ENCODE peak calls at places on chromosome 10, in ten cellular contexts. E, Q, L, S, A, Z, Y, H, X and R are unnamed samples.

GRCh38 chr10:6473430-6473829 is 106.6 kb downstream of the PRKCQ start:
- DNase-seq in X (no peak), E (no peak), L (no peak), Q (no peak), S (no peak), H (no peak), Y (peak; percentile 23), Z (no peak), A (no peak), R (no peak)

GRCh38 chr10:33330543-33331019 is 3.9 kb downstream of the NRP1 start:
- DNase-seq in Q (peak; percentile 70), A (peak; percentile 87), S (peak; percentile 80), Z (peak; percentile 52), Y (peak; percentile 78), E (peak; percentile 77), X (no peak), L (peak; percentile 79), H (peak; percentile 87), R (peak; percentile 64)

GRCh38 chr10:44651834-44652233 is 259.3 kb upstream of the TMEM72 start:
- DNase-seq in Q (peak; percentile 78), Y (no peak), X (no peak), E (peak; percentile 48), S (peak; percentile 50), H (no peak), A (no peak), L (no peak), Z (no peak), R (no peak)

GRCh38 chr10:114779803-114780609 is 41.6 kb upstream of the FHIP2A start:
- DNase-seq in E (peak; percentile 75), Y (no peak), X (no peak), S (peak; percentile 88), H (no peak), Q (peak; percentile 70), A (peak; percentile 79), Z (no peak), L (no peak), R (peak; percentile 59)

GRCh38 chr10:113292743-113293142 is 260.1 kb upstream of the HABP2 start:
- DNase-seq in Q (no peak), E (no peak), S (no peak), A (no peak), H (no peak), Y (no peak), X (no peak), Z (no peak), L (no peak), R (no peak)

GRCh38 chr10:121165276-121165675 is 314.1 kb downstream of the WDR11 start:
- DNase-seq in Q (no peak), S (peak; percentile 85), L (no peak), E (no peak), H (no peak), Y (no peak), X (no peak), A (no peak), Z (no peak), R (no peak)

GRCh38 chr10:14532473-14533251 is 201.9 kb upstream of the FRMD4A start:
- DNase-seq in Q (no peak), Z (no peak), Y (no peak), S (peak; percentile 22), A (peak; percentile 19), E (no peak), X (no peak), L (peak; percentile 35), H (peak; percentile 48), R (no peak)

GRCh38 chr10:12077580-12078180 is 8.9 kb downstream of the DHTKD1 start:
- DNase-seq in Z (no peak), S (no peak), L (no peak), Q (no peak), Y (peak; percentile 51), A (no peak), X (no peak), H (no peak), E (no peak), R (no peak)

GRCh38 chr10:13787015-13787421 is 200.3 kb downstream of the PRPF18 start:
- DNase-seq in Z (no peak), H (no peak), Y (peak; percentile 90), A (peak; percentile 85), X (no peak), L (no peak), Q (no peak), E (no peak), S (peak; percentile 52), R (no peak)

GRCh38 chr10:22491480-22491879 is 146.2 kb downstream of the SPAG6 start:
- DNase-seq in Y (no peak), L (no peak), Z (no peak), S (no peak), X (peak; percentile 35), H (no peak), E (no peak), Q (no peak), A (no peak), R (no peak)

GRCh38 chr10:100184426-100185219 is 1.2 kb downstream of the ERLIN1 start:
- DNase-seq in S (no peak), Z (no peak), L (no peak), Q (peak; percentile 25), X (no peak), E (no peak), H (no peak), A (no peak), Y (peak; percentile 49), R (no peak)